ENCODE peak calls at places on chromosomes 5 and 9, in eight cellular contexts. X, E, M, N, R, B, L and P are unnamed samples.

GRCh38 chr5:102867999-102868662 is 113.0 kb downstream of the PAM start:
- DNase-seq in X (no peak), E (no peak), M (no peak), N (no peak), R (no peak), B (no peak), L (no peak), P (no peak)

GRCh38 chr9:23663536-23663935 is 162.5 kb downstream of the ELAVL2 start:
- DNase-seq in X (no peak), E (no peak), M (no peak), N (no peak), R (no peak), B (no peak), L (no peak), P (no peak)

GRCh38 chr9:86990276-86990675 is 43.0 kb upstream of the GAS1 start:
- DNase-seq in X (no peak), E (no peak), M (no peak), N (no peak), R (no peak), B (no peak), L (no peak), P (no peak)

GRCh38 chr9:136052991-136053756 is 41.9 kb downstream of the NACC2 start:
- DNase-seq in X (no peak), E (peak), M (no peak), N (no peak), R (no peak), B (no peak), L (peak), P (peak)

GRCh38 chr5:108101105-108101504 is 280.8 kb downstream of the FBXL17 start:
- DNase-seq in X (no peak), E (no peak), M (no peak), N (no peak), R (no peak), B (no peak), L (peak), P (no peak)

GRCh38 chr9:13568446-13568845 is 289.0 kb upstream of the MPDZ start:
- DNase-seq in X (no peak), E (peak), M (no peak), N (peak), R (no peak), B (no peak), L (peak), P (no peak)

GRCh38 chr5:73295447-73295846 is 122.5 kb downstream of the TMEM174 start:
- DNase-seq in X (no peak), E (peak), M (no peak), N (no peak), R (no peak), B (no peak), L (no peak), P (no peak)

GRCh38 chr9:99820330-99821186 is 1.1 kb upstream of the NR4A3 start:
- DNase-seq in X (peak), E (peak), M (no peak), N (no peak), R (no peak), B (no peak), L (peak), P (peak)

GRCh38 chr9:136485651-136486050 is 2.8 kb upstream of the SEC16A start:
- DNase-seq in X (no peak), E (no peak), M (no peak), N (no peak), R (no peak), B (no peak), L (peak), P (no peak)

GRCh38 chr9:94632736-94633135 is 6.6 kb downstream of the FBP1 start:
- DNase-seq in X (no peak), E (no peak), M (no peak), N (no peak), R (no peak), B (no peak), L (no peak), P (no peak)

GRCh38 chr5:115386657-115387056 is 90.2 kb upstream of the CCDC112 start:
- DNase-seq in X (no peak), E (no peak), M (no peak), N (no peak), R (no peak), B (no peak), L (no peak), P (no peak)

GRCh38 chr9:13142776-13143175 is 136.7 kb downstream of the MPDZ start:
- DNase-seq in X (no peak), E (no peak), M (no peak), N (no peak), R (no peak), B (no peak), L (peak), P (no peak)

GRCh38 chr5:129460121-129460950 is at the start of gene ADAMTS19:
- DNase-seq in X (peak), E (no peak), M (peak), N (peak), R (no peak), B (no peak), L (peak), P (peak)